ENCODE peak calls at places on chromosome 3, in seven cellular contexts. X, R, J, A, H, K and Q are unnamed samples.

GRCh38 chr3:170049146-170050000 is 11.6 kb downstream of the GPR160 start:
- DNase-seq in X (no peak), R (peak; percentile 64), J (peak; percentile 65), A (no peak), H (no peak), K (no peak), Q (no peak)

GRCh38 chr3:155270485-155271342 is 22.8 kb downstream of the STRIT1 start:
- DNase-seq in X (no peak), R (no peak), J (peak; percentile 16), A (no peak), H (no peak), K (no peak), Q (no peak)

GRCh38 chr3:17384567-17385296 is 357.7 kb downstream of the TBC1D5 start:
- DNase-seq in X (no peak), R (no peak), J (peak; percentile 58), A (no peak), H (no peak), K (no peak), Q (no peak)

GRCh38 chr3:59862686-59863085 is 812.9 kb upstream of the CFAP20DC start:
- DNase-seq in X (no peak), R (no peak), J (peak; percentile 50), A (no peak), H (no peak), K (no peak), Q (no peak)

GRCh38 chr3:144128117-144128892 is 156.7 kb downstream of the DIPK2A start:
- DNase-seq in X (no peak), R (no peak), J (no peak), A (no peak), H (no peak), K (peak; percentile 8), Q (no peak)

GRCh38 chr3:192825191-192825590 is 92.5 kb downstream of the MB21D2 start:
- DNase-seq in X (no peak), R (no peak), J (no peak), A (no peak), H (no peak), K (no peak), Q (no peak)

GRCh38 chr3:32662638-32663037 is 22.4 kb upstream of the CNOT10 start:
- DNase-seq in X (no peak), R (no peak), J (no peak), A (no peak), H (no peak), K (no peak), Q (no peak)

GRCh38 chr3:42581400-42581708 is 413 bp downstream of the SEC22C start:
- DNase-seq in X (no peak), R (no peak), J (no peak), A (no peak), H (no peak), K (no peak), Q (no peak)

GRCh38 chr3:168248383-168249047 is 152.8 kb upstream of the GOLIM4 start:
- DNase-seq in X (peak; percentile 79), R (no peak), J (peak; percentile 47), A (no peak), H (no peak), K (peak; percentile 67), Q (no peak)

GRCh38 chr3:73350988-73351387 is 273.8 kb downstream of the PDZRN3 start:
- DNase-seq in X (no peak), R (no peak), J (no peak), A (no peak), H (no peak), K (no peak), Q (no peak)

GRCh38 chr3:29693863-29694262 is 413.0 kb downstream of the RBMS3 start:
- DNase-seq in X (peak; percentile 38), R (no peak), J (peak; percentile 98), A (peak; percentile 50), H (no peak), K (peak; percentile 81), Q (peak; percentile 83)
- H3K4me3 ChIP-seq in X (no peak overlapping the region), R (no peak overlapping the region), J (no peak overlapping the region), A (no peak overlapping the region), H (no peak overlapping the region), K (no peak overlapping the region), Q (no peak overlapping the region)

GRCh38 chr3:161175506-161175905 is 45.6 kb upstream of the NMD3 start:
- DNase-seq in X (no peak), R (no peak), J (no peak), A (no peak), H (no peak), K (no peak), Q (no peak)

GRCh38 chr3:161166051-161166450 is 55.1 kb upstream of the NMD3 start:
- DNase-seq in X (no peak), R (no peak), J (no peak), A (no peak), H (no peak), K (no peak), Q (no peak)

GRCh38 chr3:161171113-161171512 is 50.0 kb upstream of the NMD3 start:
- DNase-seq in X (no peak), R (no peak), J (peak; percentile 93), A (peak; percentile 38), H (no peak), K (no peak), Q (peak; percentile 50)

DNA sequence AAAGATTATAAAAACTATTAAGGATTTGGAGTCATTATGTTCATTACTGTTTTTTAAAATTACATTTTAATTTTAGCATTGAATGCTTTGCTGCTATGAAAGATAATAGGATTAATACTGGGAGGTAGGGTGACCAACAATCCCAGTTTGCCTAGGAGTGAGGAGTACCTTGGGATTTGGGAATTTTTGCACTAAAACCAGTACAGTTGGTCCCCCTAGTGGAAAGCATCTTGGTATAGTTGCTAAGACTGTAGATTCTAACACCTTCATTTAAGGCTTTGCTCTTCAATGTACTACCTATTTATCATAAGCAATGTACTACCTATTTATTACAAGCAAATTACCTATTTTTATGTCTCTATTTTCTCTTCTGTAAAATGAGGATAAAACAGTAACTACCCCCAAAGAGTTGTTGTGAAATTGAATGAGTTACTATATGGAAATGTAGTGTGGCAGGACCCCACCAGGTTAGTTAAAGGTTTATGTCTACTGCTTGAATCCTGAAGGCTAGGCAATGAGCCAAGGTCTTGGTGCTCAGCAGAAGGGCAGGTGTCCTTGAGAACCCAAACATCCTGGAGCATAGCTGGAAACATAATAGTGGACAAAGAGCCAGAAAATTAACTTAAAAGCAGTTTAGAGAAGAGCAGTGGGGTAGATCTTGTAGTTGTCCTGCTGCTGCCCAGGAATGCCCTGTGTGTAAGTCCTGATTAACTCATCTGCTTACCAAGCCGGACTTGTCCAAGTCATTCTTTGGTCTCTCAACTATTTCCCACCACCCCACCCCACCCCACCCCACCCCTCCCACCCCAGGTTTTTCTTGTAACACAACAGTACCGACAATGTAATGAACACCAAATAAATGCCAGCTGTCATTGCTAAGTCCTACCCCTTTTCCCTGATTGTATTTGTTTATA is 49.2 kb upstream of the NMD3 start:
- DNase-seq in X (no peak), R (no peak), J (peak; percentile 47), A (no peak), H (no peak), K (peak; percentile 64), Q (no peak)
- TF ChIP-seq CTCF in X (peak; percentile 39), R (no peak), J (peak; percentile 40), A (peak; percentile 30), H (no peak), K (peak; percentile 58), Q (peak; percentile 7)

DNA sequence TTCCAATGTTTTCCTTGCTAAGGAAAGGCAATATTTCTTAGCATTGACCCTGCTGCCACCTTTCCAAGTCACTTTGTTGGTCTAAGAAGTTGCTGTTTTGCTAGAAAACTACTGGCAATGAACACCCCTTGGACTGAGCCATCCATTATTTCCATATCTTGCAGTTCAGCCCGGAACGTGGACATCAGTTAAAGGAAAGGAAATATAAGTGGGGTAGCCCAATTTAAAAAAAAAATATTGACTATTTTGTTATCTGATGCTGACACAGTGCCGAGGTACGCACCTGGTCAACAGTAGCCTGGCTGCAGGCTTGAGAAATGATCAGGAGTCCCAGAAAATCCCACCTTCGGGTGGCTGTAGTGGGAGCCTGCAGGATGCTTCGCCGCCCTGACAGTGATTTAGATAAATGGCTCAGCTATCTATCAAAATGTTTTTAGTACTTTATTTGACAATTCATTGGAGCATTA is 1.4 kb downstream of the RARB start:
- DNase-seq in X (no peak), R (no peak), J (no peak), A (no peak), H (no peak), K (no peak), Q (no peak)
- H3K4me3 ChIP-seq in X (peak overlapping the region; percentile 81), R (peak overlapping the region; percentile 61), J (peak overlapping the region; percentile 71), A (peak overlapping the region; percentile 48), H (peak overlapping the region; percentile 55), K (no peak overlapping the region), Q (peak overlapping the region; percentile 73)

DNA sequence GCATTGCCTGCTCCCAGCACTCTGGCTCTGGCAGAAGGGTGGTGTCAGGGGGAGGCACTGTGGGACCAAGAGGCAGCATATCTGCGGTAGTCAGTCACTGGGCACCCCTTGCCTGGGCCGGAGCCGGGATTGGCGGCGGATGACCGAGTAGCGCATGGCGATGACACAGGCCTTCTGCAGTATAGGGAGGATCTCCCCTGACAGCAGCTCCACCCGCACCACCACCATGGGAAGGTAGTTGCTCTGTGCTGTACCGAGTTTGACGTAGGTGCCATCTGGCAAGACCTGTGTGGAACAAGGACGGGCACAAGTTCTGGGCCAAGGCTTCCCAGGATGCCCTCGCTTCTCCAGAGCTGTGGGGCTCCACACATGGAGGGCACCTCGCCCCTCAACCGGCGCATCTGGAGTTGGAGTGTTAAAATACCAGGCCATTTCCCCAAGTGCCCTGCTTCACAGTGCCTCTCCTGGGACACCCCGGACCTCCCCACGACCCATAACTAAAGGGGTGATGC is 6.6 kb downstream of the ACOX2 start:
- DNase-seq in X (no peak), R (no peak), J (no peak), A (no peak), H (no peak), K (no peak), Q (no peak)
- TF ChIP-seq CTCF in X (no peak), R (no peak), J (no peak), A (no peak), H (no peak), K (no peak), Q (no peak)

DNA sequence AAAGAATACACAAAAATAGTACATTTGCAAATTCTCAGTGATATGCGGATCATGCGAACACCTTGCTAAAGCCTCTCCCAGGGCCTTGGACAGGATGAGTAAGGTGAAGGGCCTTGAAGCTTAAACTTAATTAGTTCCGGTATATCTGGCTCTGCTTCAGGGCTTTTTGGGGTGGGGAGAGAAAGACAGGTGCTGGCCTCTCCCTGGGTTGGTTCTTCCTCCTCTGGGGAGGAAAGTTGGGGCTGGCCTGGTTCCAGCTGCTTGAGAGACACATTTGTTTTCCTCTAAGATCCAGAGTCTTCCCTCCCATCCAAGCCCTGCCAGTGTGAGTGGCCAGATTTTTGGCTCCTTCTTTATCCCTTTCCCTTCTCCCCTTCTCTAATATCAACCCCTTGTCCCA is 64.7 kb upstream of the EPHB3 start:
- DNase-seq in X (no peak), R (no peak), J (no peak), A (no peak), H (no peak), K (no peak), Q (no peak)
- H3K4me3 ChIP-seq in X (no peak overlapping the region), R (no peak overlapping the region), J (no peak overlapping the region), A (no peak overlapping the region), H (no peak overlapping the region), K (no peak overlapping the region), Q (no peak overlapping the region)